ENCODE peak calls at places on chromosome 5, in ten cellular contexts. One of them, this sample, is unnamed.

GRCh38 chr5:134846641-134846960 is 833 bp downstream of the C5orf24 start:
- DNase-seq in lower lobe of right lung: no peak
- DNase-seq in left ventricle myocardium inferior: no peak
- DNase-seq in dorsolateral prefrontal cortex: no peak
- DNase-seq in right lobe of liver: no peak
- DNase-seq in astrocyte: peak; percentile 8
- DNase-seq in CD8-positive, alpha-beta T cell: no peak
- DNase-seq in hepatocyte: peak; percentile 24
- DNase-seq in tibial artery: no peak
- DNase-seq in cardiac muscle cell: peak; percentile 27
- DNase-seq in this sample: no peak

GRCh38 chr5:77867194-77867691 is 91.1 kb upstream of the TBCA start:
- DNase-seq in right lobe of liver: no peak
- DNase-seq in left ventricle myocardium inferior: no peak
- DNase-seq in astrocyte: no peak
- DNase-seq in CD8-positive, alpha-beta T cell: no peak
- DNase-seq in tibial artery: no peak
- DNase-seq in cardiac muscle cell: peak; percentile 40
- DNase-seq in hepatocyte: no peak
- DNase-seq in dorsolateral prefrontal cortex: no peak
- DNase-seq in lower lobe of right lung: no peak
- DNase-seq in this sample: no peak

GRCh38 chr5:143139585-143139984 is 263.9 kb downstream of the NR3C1 start:
- DNase-seq in dorsolateral prefrontal cortex: no peak
- DNase-seq in right lobe of liver: no peak
- DNase-seq in left ventricle myocardium inferior: no peak
- DNase-seq in hepatocyte: no peak
- DNase-seq in cardiac muscle cell: no peak
- DNase-seq in tibial artery: no peak
- DNase-seq in astrocyte: no peak
- DNase-seq in CD8-positive, alpha-beta T cell: no peak
- DNase-seq in lower lobe of right lung: no peak
- DNase-seq in this sample: peak; percentile 38

GRCh38 chr5:158390556-158390955 is 531.6 kb upstream of the CLINT1 start:
- DNase-seq in left ventricle myocardium inferior: no peak
- DNase-seq in cardiac muscle cell: peak; percentile 73
- DNase-seq in tibial artery: no peak
- DNase-seq in astrocyte: peak; percentile 58
- DNase-seq in dorsolateral prefrontal cortex: no peak
- DNase-seq in hepatocyte: no peak
- DNase-seq in lower lobe of right lung: no peak
- DNase-seq in right lobe of liver: no peak
- DNase-seq in CD8-positive, alpha-beta T cell: no peak
- DNase-seq in this sample: no peak

GRCh38 chr5:179376701-179377420 is 31.6 kb upstream of the ADAMTS2 start:
- DNase-seq in dorsolateral prefrontal cortex: no peak
- DNase-seq in right lobe of liver: no peak
- DNase-seq in cardiac muscle cell: no peak
- DNase-seq in astrocyte: no peak
- DNase-seq in lower lobe of right lung: no peak
- DNase-seq in left ventricle myocardium inferior: no peak
- DNase-seq in CD8-positive, alpha-beta T cell: no peak
- DNase-seq in hepatocyte: no peak
- DNase-seq in tibial artery: no peak
- DNase-seq in this sample: no peak

GRCh38 chr5:40569549-40570270 is 110.0 kb upstream of the PTGER4 start:
- DNase-seq in lower lobe of right lung: no peak
- DNase-seq in dorsolateral prefrontal cortex: no peak
- DNase-seq in CD8-positive, alpha-beta T cell: no peak
- DNase-seq in tibial artery: no peak
- DNase-seq in astrocyte: no peak
- DNase-seq in hepatocyte: no peak
- DNase-seq in cardiac muscle cell: peak; percentile 23
- DNase-seq in right lobe of liver: no peak
- DNase-seq in left ventricle myocardium inferior: no peak
- DNase-seq in this sample: no peak

GRCh38 chr5:37722236-37723146 is 117.3 kb downstream of the GDNF start:
- DNase-seq in cardiac muscle cell: peak; percentile 84
- DNase-seq in lower lobe of right lung: no peak
- DNase-seq in left ventricle myocardium inferior: no peak
- DNase-seq in right lobe of liver: no peak
- DNase-seq in astrocyte: peak; percentile 99
- DNase-seq in tibial artery: no peak
- DNase-seq in CD8-positive, alpha-beta T cell: no peak
- DNase-seq in hepatocyte: peak; percentile 16
- DNase-seq in dorsolateral prefrontal cortex: no peak
- DNase-seq in this sample: no peak

GRCh38 chr5:137902389-137903133 is 13.3 kb downstream of the PKD2L2 start:
- DNase-seq in lower lobe of right lung: no peak
- DNase-seq in left ventricle myocardium inferior: no peak
- DNase-seq in cardiac muscle cell: no peak
- DNase-seq in hepatocyte: no peak
- DNase-seq in dorsolateral prefrontal cortex: no peak
- DNase-seq in CD8-positive, alpha-beta T cell: no peak
- DNase-seq in astrocyte: no peak
- DNase-seq in right lobe of liver: no peak
- DNase-seq in tibial artery: no peak
- DNase-seq in this sample: no peak

GRCh38 chr5:98713027-98713426 is 60.4 kb upstream of the RGMB start:
- DNase-seq in dorsolateral prefrontal cortex: no peak
- DNase-seq in astrocyte: peak; percentile 70
- DNase-seq in left ventricle myocardium inferior: no peak
- DNase-seq in cardiac muscle cell: peak; percentile 33
- DNase-seq in lower lobe of right lung: no peak
- DNase-seq in CD8-positive, alpha-beta T cell: no peak
- DNase-seq in hepatocyte: no peak
- DNase-seq in right lobe of liver: no peak
- DNase-seq in tibial artery: no peak
- DNase-seq in this sample: no peak

GRCh38 chr5:16733597-16733996 is 116.8 kb upstream of the RETREG1 start:
- DNase-seq in hepatocyte: no peak
- DNase-seq in dorsolateral prefrontal cortex: no peak
- DNase-seq in tibial artery: no peak
- DNase-seq in cardiac muscle cell: no peak
- DNase-seq in right lobe of liver: no peak
- DNase-seq in left ventricle myocardium inferior: no peak
- DNase-seq in CD8-positive, alpha-beta T cell: no peak
- DNase-seq in lower lobe of right lung: no peak
- DNase-seq in astrocyte: no peak
- DNase-seq in this sample: no peak

GRCh38 chr5:90956511-90956910 is 397.9 kb downstream of the ADGRV1 start:
- DNase-seq in cardiac muscle cell: no peak
- DNase-seq in left ventricle myocardium inferior: no peak
- DNase-seq in dorsolateral prefrontal cortex: no peak
- DNase-seq in lower lobe of right lung: no peak
- DNase-seq in hepatocyte: no peak
- DNase-seq in tibial artery: no peak
- DNase-seq in right lobe of liver: no peak
- DNase-seq in astrocyte: no peak
- DNase-seq in CD8-positive, alpha-beta T cell: no peak
- DNase-seq in this sample: no peak

GRCh38 chr5:79109527-79110492 is 1.8 kb upstream of the BHMT start:
- DNase-seq in left ventricle myocardium inferior: peak; percentile 23
- DNase-seq in cardiac muscle cell: no peak
- DNase-seq in tibial artery: no peak
- DNase-seq in hepatocyte: peak; percentile 34
- DNase-seq in dorsolateral prefrontal cortex: no peak
- DNase-seq in lower lobe of right lung: no peak
- DNase-seq in astrocyte: no peak
- DNase-seq in CD8-positive, alpha-beta T cell: no peak
- DNase-seq in right lobe of liver: no peak
- DNase-seq in this sample: no peak

GRCh38 chr5:168481330-168481788 is 4.9 kb upstream of the RARS1 start:
- DNase-seq in cardiac muscle cell: no peak
- DNase-seq in astrocyte: no peak
- DNase-seq in right lobe of liver: no peak
- DNase-seq in dorsolateral prefrontal cortex: no peak
- DNase-seq in hepatocyte: no peak
- DNase-seq in CD8-positive, alpha-beta T cell: no peak
- DNase-seq in left ventricle myocardium inferior: no peak
- DNase-seq in lower lobe of right lung: no peak
- DNase-seq in tibial artery: no peak
- DNase-seq in this sample: no peak

GRCh38 chr5:150398432-150399157 is 14.1 kb downstream of the CD74 start:
- DNase-seq in lower lobe of right lung: peak; percentile 44
- DNase-seq in right lobe of liver: no peak
- DNase-seq in CD8-positive, alpha-beta T cell: no peak
- DNase-seq in astrocyte: no peak
- DNase-seq in cardiac muscle cell: no peak
- DNase-seq in hepatocyte: no peak
- DNase-seq in dorsolateral prefrontal cortex: no peak
- DNase-seq in tibial artery: no peak
- DNase-seq in left ventricle myocardium inferior: no peak
- DNase-seq in this sample: no peak

GRCh38 chr5:177195307-177195952 is 61.9 kb downstream of the NSD1 start:
- DNase-seq in CD8-positive, alpha-beta T cell: no peak
- DNase-seq in lower lobe of right lung: no peak
- DNase-seq in tibial artery: no peak
- DNase-seq in dorsolateral prefrontal cortex: no peak
- DNase-seq in right lobe of liver: no peak
- DNase-seq in astrocyte: peak; percentile 74
- DNase-seq in left ventricle myocardium inferior: no peak
- DNase-seq in cardiac muscle cell: peak; percentile 12
- DNase-seq in hepatocyte: no peak
- DNase-seq in this sample: no peak

DNA sequence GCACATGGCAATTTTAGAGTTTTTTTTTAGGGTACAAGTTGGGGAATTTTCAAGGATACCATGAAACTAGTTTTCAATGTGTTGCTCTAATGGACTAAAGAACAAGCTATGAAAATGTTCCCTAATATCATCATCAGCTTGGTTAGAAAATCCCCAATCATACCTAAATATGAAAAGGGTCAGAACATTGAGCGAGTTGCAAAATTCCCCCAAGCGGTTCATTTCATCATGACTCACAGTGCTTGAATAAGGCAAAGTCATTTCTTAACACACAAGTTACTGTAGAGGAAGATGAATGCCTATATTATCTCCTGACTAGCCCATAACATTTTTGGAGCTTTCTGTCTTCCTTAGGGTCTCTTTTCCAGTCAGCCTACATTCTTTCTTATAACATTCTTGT is 62.7 kb downstream of the ST8SIA4 start:
- DNase-seq in left ventricle myocardium inferior: no peak
- DNase-seq in lower lobe of right lung: no peak
- DNase-seq in dorsolateral prefrontal cortex: no peak
- DNase-seq in right lobe of liver: no peak
- DNase-seq in tibial artery: no peak
- DNase-seq in astrocyte: peak; percentile 63
- DNase-seq in cardiac muscle cell: peak; percentile 70
- DNase-seq in CD8-positive, alpha-beta T cell: no peak
- DNase-seq in hepatocyte: no peak
- DNase-seq in this sample: no peak
- H3K4me3 ChIP-seq in left ventricle myocardium inferior: no peak overlapping the region
- H3K4me3 ChIP-seq in lower lobe of right lung: no peak overlapping the region
- H3K4me3 ChIP-seq in dorsolateral prefrontal cortex: no peak overlapping the region
- H3K4me3 ChIP-seq in right lobe of liver: no peak overlapping the region
- H3K4me3 ChIP-seq in tibial artery: no peak overlapping the region
- H3K4me3 ChIP-seq in astrocyte: no peak overlapping the region
- H3K4me3 ChIP-seq in cardiac muscle cell: no peak overlapping the region
- H3K4me3 ChIP-seq in CD8-positive, alpha-beta T cell: no peak overlapping the region
- H3K4me3 ChIP-seq in hepatocyte: no peak overlapping the region
- H3K4me3 ChIP-seq in this sample: no peak overlapping the region

DNA sequence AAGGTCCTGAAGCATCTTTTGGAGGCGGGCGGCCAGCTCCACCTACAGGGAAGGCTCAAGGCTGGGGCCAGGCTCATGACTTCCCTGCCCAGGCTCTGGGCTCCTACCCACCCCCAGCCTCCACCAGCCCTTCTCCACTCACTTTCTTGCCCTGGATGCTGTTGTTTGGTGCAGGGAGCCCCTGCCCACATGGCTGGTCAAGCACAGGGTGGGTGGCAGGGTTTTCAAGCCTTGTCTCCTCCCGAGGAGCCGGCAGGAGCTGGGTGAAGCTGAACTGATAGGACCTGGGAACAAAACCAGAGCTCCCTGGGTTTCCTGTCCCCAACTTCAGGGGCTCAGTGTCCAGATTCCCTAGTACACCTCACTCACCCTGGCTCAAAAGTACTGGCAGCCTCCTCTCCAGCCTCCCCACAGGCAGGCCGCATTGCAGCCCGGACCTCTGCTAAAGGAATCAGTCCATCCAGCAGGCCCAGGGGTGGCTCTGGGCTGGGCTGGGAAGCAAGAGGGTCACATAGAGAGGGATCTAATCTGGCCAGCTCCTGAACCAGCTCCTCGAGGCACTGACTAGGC is 6.9 kb downstream of the SHROOM1 start:
- DNase-seq in CD8-positive, alpha-beta T cell: no peak
- DNase-seq in cardiac muscle cell: no peak
- DNase-seq in tibial artery: no peak
- DNase-seq in lower lobe of right lung: no peak
- DNase-seq in right lobe of liver: no peak
- DNase-seq in left ventricle myocardium inferior: no peak
- DNase-seq in astrocyte: no peak
- DNase-seq in dorsolateral prefrontal cortex: no peak
- DNase-seq in hepatocyte: no peak
- DNase-seq in this sample: no peak
- H3K4me3 ChIP-seq in CD8-positive, alpha-beta T cell: no peak overlapping the region
- H3K4me3 ChIP-seq in cardiac muscle cell: no peak overlapping the region
- H3K4me3 ChIP-seq in tibial artery: peak overlapping the region; percentile 33
- H3K4me3 ChIP-seq in lower lobe of right lung: peak overlapping the region; percentile 5
- H3K4me3 ChIP-seq in right lobe of liver: no peak overlapping the region
- H3K4me3 ChIP-seq in left ventricle myocardium inferior: peak overlapping the region; percentile 55
- H3K4me3 ChIP-seq in astrocyte: no peak overlapping the region
- H3K4me3 ChIP-seq in dorsolateral prefrontal cortex: no peak overlapping the region
- H3K4me3 ChIP-seq in hepatocyte: no peak overlapping the region
- H3K4me3 ChIP-seq in this sample: no peak overlapping the region

DNA sequence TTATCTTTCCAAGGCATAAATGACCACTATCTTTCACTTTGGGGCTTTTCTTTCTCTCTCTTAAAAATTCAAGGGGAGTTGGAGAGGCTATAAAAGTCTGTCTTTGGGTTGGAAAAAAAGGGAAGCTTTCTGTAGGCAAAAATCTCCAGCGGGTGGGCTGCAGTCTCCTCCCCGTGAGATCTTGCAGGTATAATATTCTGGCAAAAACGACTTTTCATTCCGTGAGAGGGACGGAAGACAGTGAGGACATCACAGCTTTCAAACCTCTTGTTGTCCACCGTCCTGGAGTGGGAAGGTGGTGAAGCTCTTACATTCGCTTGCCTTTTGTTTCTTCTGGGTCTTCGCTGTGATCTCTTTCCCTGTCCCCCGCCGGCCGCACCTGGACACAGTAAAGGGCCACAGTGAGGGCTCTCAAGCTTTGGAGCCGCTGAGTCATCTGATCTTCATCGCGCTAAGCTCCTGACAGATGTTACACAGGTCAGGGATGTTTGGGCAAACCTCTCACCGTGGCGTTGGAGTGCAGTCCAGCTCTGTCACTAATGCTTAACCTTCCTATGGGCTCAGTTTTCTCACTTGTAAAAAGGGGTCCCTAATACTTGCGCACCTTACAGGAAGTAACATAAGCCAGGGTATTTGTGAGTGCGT is 61.9 kb upstream of the MEGF10 start:
- DNase-seq in astrocyte: no peak
- DNase-seq in tibial artery: no peak
- DNase-seq in lower lobe of right lung: no peak
- DNase-seq in dorsolateral prefrontal cortex: no peak
- DNase-seq in CD8-positive, alpha-beta T cell: no peak
- DNase-seq in left ventricle myocardium inferior: no peak
- DNase-seq in right lobe of liver: no peak
- DNase-seq in cardiac muscle cell: no peak
- DNase-seq in hepatocyte: peak; percentile 39
- DNase-seq in this sample: no peak
- H3K4me3 ChIP-seq in astrocyte: peak overlapping the region; percentile 66
- H3K4me3 ChIP-seq in tibial artery: peak overlapping the region; percentile 52
- H3K4me3 ChIP-seq in lower lobe of right lung: peak overlapping the region; percentile 65
- H3K4me3 ChIP-seq in dorsolateral prefrontal cortex: peak overlapping the region; percentile 63
- H3K4me3 ChIP-seq in CD8-positive, alpha-beta T cell: peak overlapping the region; percentile 83
- H3K4me3 ChIP-seq in left ventricle myocardium inferior: peak overlapping the region; percentile 70
- H3K4me3 ChIP-seq in right lobe of liver: peak overlapping the region; percentile 54
- H3K4me3 ChIP-seq in cardiac muscle cell: no peak overlapping the region
- H3K4me3 ChIP-seq in hepatocyte: no peak overlapping the region
- H3K4me3 ChIP-seq in this sample: peak overlapping the region; percentile 72

GRCh38 chr5:72233835-72234234 is 86.2 kb downstream of the MRPS27 start:
- DNase-seq in hepatocyte: no peak
- DNase-seq in cardiac muscle cell: no peak
- DNase-seq in left ventricle myocardium inferior: no peak
- DNase-seq in lower lobe of right lung: no peak
- DNase-seq in dorsolateral prefrontal cortex: no peak
- DNase-seq in tibial artery: no peak
- DNase-seq in astrocyte: no peak
- DNase-seq in right lobe of liver: no peak
- DNase-seq in CD8-positive, alpha-beta T cell: no peak
- DNase-seq in this sample: no peak
- H3K4me3 ChIP-seq in hepatocyte: no peak overlapping the region
- H3K4me3 ChIP-seq in cardiac muscle cell: no peak overlapping the region
- H3K4me3 ChIP-seq in left ventricle myocardium inferior: no peak overlapping the region
- H3K4me3 ChIP-seq in lower lobe of right lung: no peak overlapping the region
- H3K4me3 ChIP-seq in dorsolateral prefrontal cortex: no peak overlapping the region
- H3K4me3 ChIP-seq in tibial artery: no peak overlapping the region
- H3K4me3 ChIP-seq in astrocyte: no peak overlapping the region
- H3K4me3 ChIP-seq in right lobe of liver: no peak overlapping the region
- H3K4me3 ChIP-seq in CD8-positive, alpha-beta T cell: no peak overlapping the region
- H3K4me3 ChIP-seq in this sample: no peak overlapping the region